ENCODE peak calls at places on chromosomes 3 and 15, in five cellular contexts. One of them, this sample, is unnamed.

GRCh38 chr3:68057637-68058320 is 403.4 kb upstream of the SUCLG2 start:
- DNase-seq in GM20000: no peak
- DNase-seq in HFF-Myc: no peak
- DNase-seq in tibial nerve: no peak
- DNase-seq in H1: no peak
- DNase-seq in this sample: no peak

GRCh38 chr3:29322586-29322985 is 41.7 kb downstream of the RBMS3 start:
- DNase-seq in GM20000: no peak
- DNase-seq in H1: no peak
- DNase-seq in tibial nerve: no peak
- DNase-seq in HFF-Myc: no peak
- DNase-seq in this sample: no peak

GRCh38 chr3:182596673-182597410 is 196.5 kb upstream of the ATP11B start:
- DNase-seq in tibial nerve: no peak
- DNase-seq in GM20000: no peak
- DNase-seq in HFF-Myc: no peak
- DNase-seq in H1: no peak
- DNase-seq in this sample: no peak

GRCh38 chr15:38378162-38378560 is 75.8 kb upstream of the FAM98B start:
- DNase-seq in GM20000: no peak
- DNase-seq in HFF-Myc: no peak
- DNase-seq in H1: no peak
- DNase-seq in tibial nerve: peak; percentile 39
- DNase-seq in this sample: no peak

GRCh38 chr15:65793813-65794104 is 1.7 kb upstream of the DENND4A start:
- DNase-seq in tibial nerve: no peak
- DNase-seq in HFF-Myc: no peak
- DNase-seq in GM20000: no peak
- DNase-seq in H1: no peak
- DNase-seq in this sample: no peak

GRCh38 chr15:66619152-66619903 is 53.5 kb upstream of the LCTL start:
- DNase-seq in HFF-Myc: peak; percentile 29
- DNase-seq in GM20000: peak; percentile 82
- DNase-seq in H1: peak; percentile 91
- DNase-seq in tibial nerve: peak; percentile 78
- DNase-seq in this sample: peak; percentile 78

GRCh38 chr15:92955706-92956105 is 55.6 kb downstream of the CHD2 start:
- DNase-seq in tibial nerve: no peak
- DNase-seq in HFF-Myc: no peak
- DNase-seq in GM20000: no peak
- DNase-seq in H1: no peak
- DNase-seq in this sample: no peak

GRCh38 chr3:174002543-174002942 is 605.0 kb downstream of the NLGN1 start:
- DNase-seq in HFF-Myc: no peak
- DNase-seq in GM20000: no peak
- DNase-seq in tibial nerve: no peak
- DNase-seq in H1: no peak
- DNase-seq in this sample: peak; percentile 1

GRCh38 chr3:35931867-35932266 is 292.5 kb downstream of the ARPP21 start:
- DNase-seq in tibial nerve: no peak
- DNase-seq in HFF-Myc: no peak
- DNase-seq in H1: no peak
- DNase-seq in GM20000: no peak
- DNase-seq in this sample: no peak

GRCh38 chr3:63228677-63229076 is 49.4 kb upstream of the SYNPR start:
- DNase-seq in tibial nerve: peak; percentile 7
- DNase-seq in H1: no peak
- DNase-seq in HFF-Myc: peak; percentile 20
- DNase-seq in GM20000: peak; percentile 5
- DNase-seq in this sample: peak; percentile 13

GRCh38 chr15:66080791-66081475 is 172.6 kb downstream of the MEGF11 start:
- DNase-seq in tibial nerve: no peak
- DNase-seq in H1: peak; percentile 76
- DNase-seq in GM20000: no peak
- DNase-seq in HFF-Myc: no peak
- DNase-seq in this sample: no peak

GRCh38 chr3:185082149-185082548 is 70.7 kb downstream of the C3orf70 start:
- DNase-seq in GM20000: no peak
- DNase-seq in H1: no peak
- DNase-seq in HFF-Myc: no peak
- DNase-seq in tibial nerve: no peak
- DNase-seq in this sample: no peak

GRCh38 chr3:37863949-37864822 is 2.5 kb downstream of the CTDSPL start:
- DNase-seq in GM20000: no peak
- DNase-seq in HFF-Myc: no peak
- DNase-seq in tibial nerve: no peak
- DNase-seq in H1: peak; percentile 49
- DNase-seq in this sample: no peak

GRCh38 chr15:22880068-22880980 is 41.9 kb downstream of the NIPA2 start:
- DNase-seq in tibial nerve: no peak
- DNase-seq in H1: no peak
- DNase-seq in GM20000: no peak
- DNase-seq in HFF-Myc: no peak
- DNase-seq in this sample: no peak

GRCh38 chr15:85494035-85494793 is 113.8 kb downstream of the AKAP13 start:
- DNase-seq in H1: no peak
- DNase-seq in HFF-Myc: peak; percentile 72
- DNase-seq in tibial nerve: no peak
- DNase-seq in GM20000: no peak
- DNase-seq in this sample: no peak

GRCh38 chr15:39887832-39888231 is 32.2 kb downstream of the GPR176 start:
- DNase-seq in HFF-Myc: no peak
- DNase-seq in H1: no peak
- DNase-seq in tibial nerve: peak; percentile 15
- DNase-seq in GM20000: no peak
- DNase-seq in this sample: no peak

GRCh38 chr3:107988464-107989156 is 102.2 kb downstream of the CD47 start:
- DNase-seq in H1: no peak
- DNase-seq in GM20000: no peak
- DNase-seq in tibial nerve: peak; percentile 43
- DNase-seq in HFF-Myc: peak; percentile 73
- DNase-seq in this sample: no peak

GRCh38 chr3:42979044-42979962 is at the start of gene GASK1A:
- DNase-seq in GM20000: peak; percentile 29
- DNase-seq in HFF-Myc: no peak
- DNase-seq in H1: peak; percentile 87
- DNase-seq in tibial nerve: no peak
- DNase-seq in this sample: peak; percentile 40

GRCh38 chr3:127787556-127787955 is 34.8 kb downstream of the MGLL start:
- DNase-seq in HFF-Myc: no peak
- DNase-seq in GM20000: no peak
- DNase-seq in tibial nerve: no peak
- DNase-seq in H1: no peak
- DNase-seq in this sample: no peak

GRCh38 chr3:57971975-57972374 is 36.2 kb upstream of the FLNB start:
- DNase-seq in H1: no peak
- DNase-seq in GM20000: no peak
- DNase-seq in HFF-Myc: no peak
- DNase-seq in tibial nerve: no peak
- DNase-seq in this sample: no peak

GRCh38 chr15:62390793-62391543 is 225.9 kb upstream of the C2CD4B start:
- DNase-seq in tibial nerve: peak; percentile 23
- DNase-seq in H1: peak; percentile 79
- DNase-seq in HFF-Myc: no peak
- DNase-seq in GM20000: peak; percentile 64
- DNase-seq in this sample: peak; percentile 52

GRCh38 chr3:16060358-16060852 is 114.1 kb upstream of the GALNT15 start:
- DNase-seq in H1: no peak
- DNase-seq in GM20000: no peak
- DNase-seq in tibial nerve: peak; percentile 86
- DNase-seq in HFF-Myc: peak; percentile 100
- DNase-seq in this sample: no peak

GRCh38 chr15:45970542-45970941 is 335.7 kb downstream of the SQOR start:
- DNase-seq in HFF-Myc: no peak
- DNase-seq in H1: no peak
- DNase-seq in GM20000: no peak
- DNase-seq in tibial nerve: no peak
- DNase-seq in this sample: no peak

GRCh38 chr15:62560943-62561571 is 396.0 kb upstream of the C2CD4B start:
- DNase-seq in tibial nerve: no peak
- DNase-seq in HFF-Myc: no peak
- DNase-seq in GM20000: no peak
- DNase-seq in H1: no peak
- DNase-seq in this sample: no peak

GRCh38 chr3:178325330-178325729 is 210.9 kb upstream of the KCNMB2 start:
- DNase-seq in GM20000: no peak
- DNase-seq in H1: no peak
- DNase-seq in HFF-Myc: no peak
- DNase-seq in tibial nerve: no peak
- DNase-seq in this sample: no peak
- TF ChIP-seq CTCF in GM20000: no peak
- TF ChIP-seq CTCF in H1: peak; percentile 12
- TF ChIP-seq CTCF in HFF-Myc: peak; percentile 28
- TF ChIP-seq CTCF in tibial nerve: no peak
- TF ChIP-seq CTCF in this sample: peak; percentile 72

GRCh38 chr3:90091557-90091956 is 984.1 kb downstream of the EPHA3 start:
- DNase-seq in tibial nerve: peak; percentile 14
- DNase-seq in HFF-Myc: no peak
- DNase-seq in H1: no peak
- DNase-seq in GM20000: no peak
- DNase-seq in this sample: peak; percentile 26
- TF ChIP-seq CTCF in tibial nerve: no peak
- TF ChIP-seq CTCF in HFF-Myc: peak; percentile 11
- TF ChIP-seq CTCF in H1: peak; percentile 53
- TF ChIP-seq CTCF in GM20000: peak; percentile 3
- TF ChIP-seq CTCF in this sample: peak; percentile 76

DNA sequence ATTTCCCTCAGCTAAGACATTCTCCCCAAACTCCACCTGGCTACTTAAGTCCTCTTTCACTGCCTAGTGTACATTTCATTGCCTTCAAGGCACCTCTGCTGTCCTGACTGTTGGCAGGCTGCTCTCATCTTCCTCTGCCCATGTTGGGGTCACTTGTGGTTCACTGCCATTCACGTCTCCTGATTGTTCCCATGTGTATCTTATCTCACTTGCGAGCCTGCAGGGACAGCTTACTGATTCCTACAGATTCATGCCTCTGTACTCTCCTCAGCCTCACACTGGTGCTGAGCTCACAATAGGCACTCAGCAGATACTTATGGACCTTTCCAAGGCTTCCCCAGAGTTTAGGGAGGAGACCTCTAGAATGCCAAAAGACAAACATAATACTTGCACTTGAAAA is 28.8 kb upstream of the ANP32A start:
- DNase-seq in HFF-Myc: no peak
- DNase-seq in tibial nerve: no peak
- DNase-seq in H1: no peak
- DNase-seq in GM20000: no peak
- DNase-seq in this sample: no peak
- TF ChIP-seq CTCF in HFF-Myc: no peak
- TF ChIP-seq CTCF in tibial nerve: no peak
- TF ChIP-seq CTCF in H1: no peak
- TF ChIP-seq CTCF in GM20000: no peak
- TF ChIP-seq CTCF in this sample: no peak

DNA sequence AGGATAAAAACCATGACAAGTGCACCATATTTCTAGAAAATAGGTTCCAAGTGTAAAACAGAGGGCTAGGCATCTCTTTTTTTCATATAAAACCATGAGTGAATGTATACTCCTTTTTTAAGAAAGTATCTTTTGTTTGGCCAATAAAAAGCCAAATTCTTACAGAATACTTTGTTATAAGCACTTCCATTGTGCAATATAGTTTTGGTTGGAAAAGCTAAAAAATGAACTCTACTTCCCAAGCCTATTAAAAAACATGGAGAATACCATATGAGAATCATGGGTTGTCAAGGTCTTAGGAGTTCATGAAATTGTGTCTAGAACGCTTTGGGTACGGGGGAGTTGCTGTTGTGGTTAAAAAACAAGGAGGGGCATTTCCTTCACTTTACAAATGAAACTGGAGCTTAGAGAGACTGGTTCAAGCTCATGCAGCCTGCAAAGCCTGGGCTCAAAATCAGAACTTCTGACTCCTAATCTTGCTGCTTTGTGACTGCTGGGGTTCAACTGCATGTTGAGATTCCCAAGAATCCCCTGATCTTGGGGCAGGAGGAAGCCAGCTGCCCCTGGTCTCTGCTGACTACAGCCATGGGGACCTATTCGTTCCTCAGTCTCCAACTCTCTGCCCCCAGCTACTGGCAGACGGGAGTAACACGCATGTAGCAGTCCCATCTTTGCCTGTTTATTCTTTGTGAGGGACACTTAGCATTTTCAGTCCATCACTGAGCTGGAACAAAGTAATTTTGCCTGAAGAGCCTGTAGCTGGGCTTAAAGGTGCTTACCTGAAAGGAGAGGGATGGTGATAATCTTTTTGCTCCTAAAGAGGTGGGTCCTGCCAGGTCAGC is 229.1 kb downstream of the CHST2 start:
- DNase-seq in H1: no peak
- DNase-seq in HFF-Myc: no peak
- DNase-seq in tibial nerve: no peak
- DNase-seq in GM20000: peak; percentile 39
- DNase-seq in this sample: no peak
- TF ChIP-seq CTCF in H1: peak; percentile 54
- TF ChIP-seq CTCF in HFF-Myc: peak; percentile 26
- TF ChIP-seq CTCF in tibial nerve: no peak
- TF ChIP-seq CTCF in GM20000: no peak
- TF ChIP-seq CTCF in this sample: no peak

This sample was measured in neural crest cell.